ENCODE peak calls at places on chromosomes 16 and 17, in six cellular contexts. Z, J, D, T, S and W are unnamed samples.

GRCh38 chr17:78435330-78436005 is 57.0 kb downstream of the PGS1 start:
- DNase-seq in Z (no peak), J (no peak), D (no peak), T (no peak), S (no peak), W (no peak)

GRCh38 chr16:35308674-35309073 is 1849.3 kb downstream of the TP53TG3F start:
- DNase-seq in Z (no peak), J (no peak), D (no peak), T (no peak), S (no peak), W (no peak)

GRCh38 chr16:53852678-53853077 is 148.7 kb downstream of the FTO start:
- DNase-seq in Z (no peak), J (no peak), D (no peak), T (no peak), S (no peak), W (no peak)

GRCh38 chr17:16568541-16569357 is at the start of gene ZNF287:
- DNase-seq in Z (peak; percentile 78), J (peak; percentile 92), D (no peak), T (peak; percentile 94), S (peak; percentile 96), W (peak; percentile 99)

GRCh38 chr16:84137769-84138357 is 7.1 kb downstream of the HSDL1 start:
- DNase-seq in Z (no peak), J (no peak), D (no peak), T (no peak), S (no peak), W (no peak)

GRCh38 chr16:11202260-11203091 is 53.5 kb downstream of the SOCS1 start:
- DNase-seq in Z (peak; percentile 22), J (no peak), D (no peak), T (no peak), S (no peak), W (peak; percentile 77)

GRCh38 chr17:49365667-49366066 is 3.6 kb upstream of the ZNF652 start:
- DNase-seq in Z (no peak), J (no peak), D (peak; percentile 67), T (no peak), S (no peak), W (peak; percentile 41)

GRCh38 chr17:42667088-42667951 is 8.2 kb downstream of the TUBG2 start:
- DNase-seq in Z (peak; percentile 72), J (no peak), D (no peak), T (no peak), S (peak; percentile 28), W (peak; percentile 33)

GRCh38 chr17:77738666-77739531 is 219.6 kb upstream of the TNRC6C start:
- DNase-seq in Z (no peak), J (no peak), D (peak; percentile 13), T (no peak), S (peak; percentile 71), W (peak; percentile 24)

GRCh38 chr17:6555331-6556120 is 829 bp downstream of the PITPNM3 start:
- DNase-seq in Z (peak; percentile 5), J (no peak), D (no peak), T (no peak), S (no peak), W (peak; percentile 89)

GRCh38 chr17:9218068-9218635 is 196.8 kb downstream of the NTN1 start:
- DNase-seq in Z (no peak), J (no peak), D (no peak), T (no peak), S (no peak), W (no peak)

GRCh38 chr16:88768041-88768876 is 16.8 kb downstream of the PIEZO1 start:
- DNase-seq in Z (no peak), J (no peak), D (no peak), T (no peak), S (no peak), W (no peak)

GRCh38 chr17:51346218-51346982 is 86.1 kb downstream of the UTP18 start:
- DNase-seq in Z (no peak), J (no peak), D (no peak), T (no peak), S (no peak), W (no peak)

GRCh38 chr16:84406006-84406963 is 37.9 kb downstream of the ATP2C2 start:
- DNase-seq in Z (no peak), J (no peak), D (peak; percentile 17), T (no peak), S (no peak), W (peak; percentile 71)

GRCh38 chr16:64864232-64864803 is 257.5 kb downstream of the CDH11 start:
- DNase-seq in Z (peak; percentile 82), J (no peak), D (no peak), T (no peak), S (no peak), W (no peak)

GRCh38 chr17:74484066-74484465 is 17.6 kb downstream of the CD300A start:
- DNase-seq in Z (no peak), J (no peak), D (no peak), T (no peak), S (no peak), W (peak; percentile 18)

GRCh38 chr17:49995055-49995738 is at the start of gene DLX3:
- DNase-seq in Z (peak; percentile 40), J (no peak), D (peak; percentile 34), T (peak; percentile 34), S (peak; percentile 70), W (peak; percentile 90)

GRCh38 chr16:86670835-86671234 is 92.5 kb downstream of the FOXL1 start:
- DNase-seq in Z (no peak), J (no peak), D (no peak), T (no peak), S (no peak), W (no peak)

GRCh38 chr17:4599505-4600281 is 15.4 kb downstream of the SMTNL2 start:
- DNase-seq in Z (no peak), J (no peak), D (no peak), T (no peak), S (no peak), W (peak; percentile 92)

GRCh38 chr16:87243383-87243964 is 73.7 kb downstream of the C16orf95 start:
- DNase-seq in Z (no peak), J (no peak), D (no peak), T (no peak), S (no peak), W (no peak)

GRCh38 chr17:35877345-35878029 is 2.7 kb downstream of the CCL5 start:
- DNase-seq in Z (no peak), J (no peak), D (no peak), T (no peak), S (no peak), W (no peak)

GRCh38 chr17:27492470-27492869 is 36.2 kb downstream of the KSR1 start:
- DNase-seq in Z (no peak), J (no peak), D (no peak), T (no peak), S (no peak), W (no peak)

GRCh38 chr17:36566081-36566480 is 21.4 kb downstream of the GGNBP2 start:
- DNase-seq in Z (no peak), J (no peak), D (no peak), T (no peak), S (no peak), W (no peak)